ENCODE peak calls at places on chromosomes 16 and 17, in seven cellular contexts. F is cardiac fibroblast, E is GM12864, H is HAP-1, Q is mesenchymal stem cell, I is mesendoderm, D is PC-3. U is an unnamed sample.

GRCh38 chr16:69481901-69482341 is 57.5 kb downstream of the CYB5B start:
- DNase-seq in F (peak), E (no peak), H (no peak), Q (no peak), D (no peak), I (peak), U (no peak)

GRCh38 chr16:67558859-67559258 is 3.5 kb upstream of the CTCF start:
- DNase-seq in I (no peak), F (no peak), D (no peak), E (no peak), Q (no peak), H (no peak), U (no peak)

GRCh38 chr17:13792314-13792713 is 190.6 kb upstream of the HS3ST3A1 start:
- DNase-seq in I (no peak), D (no peak), Q (no peak), E (no peak), H (no peak), F (peak), U (no peak)

GRCh38 chr17:43315858-43316521 is 82.2 kb upstream of the RNU2-1 start:
- DNase-seq in H (no peak), D (no peak), I (no peak), Q (no peak), E (no peak), F (no peak), U (no peak)

GRCh38 chr17:82023447-82024241 is 539 bp downstream of the LRRC45 start:
- DNase-seq in D (no peak), I (peak), F (peak), H (no peak), Q (peak), E (no peak), U (no peak)

GRCh38 chr16:85395913-85396878 is 216.9 kb upstream of the GSE1 start:
- DNase-seq in H (peak), D (no peak), F (peak), Q (peak), E (no peak), I (no peak), U (no peak)

GRCh38 chr17:45844695-45845375 is at the start of gene SPPL2C:
- DNase-seq in F (no peak), I (no peak), E (no peak), H (no peak), D (no peak), Q (no peak), U (no peak)

GRCh38 chr17:47192549-47192948 is 3.5 kb upstream of the CDC27 start:
- DNase-seq in F (no peak), I (no peak), E (no peak), H (no peak), Q (peak), D (no peak), U (no peak)

GRCh38 chr17:74429604-74430384 is 2.1 kb upstream of the GPRC5C start:
- DNase-seq in D (peak), F (no peak), H (peak), E (no peak), I (peak), Q (peak), U (no peak)

GRCh38 chr16:10120953-10121352 is 61.3 kb downstream of the GRIN2A start:
- DNase-seq in Q (no peak), I (no peak), E (no peak), F (no peak), H (no peak), D (peak), U (no peak)

GRCh38 chr17:20189322-20189721 is 180.2 kb downstream of the SPECC1 start:
- DNase-seq in H (no peak), I (peak), E (no peak), F (peak), D (peak), Q (peak), U (no peak)

GRCh38 chr17:49157784-49158183 is 25.2 kb downstream of the B4GALNT2 start:
- DNase-seq in H (no peak), F (peak), Q (peak), I (peak), D (peak), E (no peak), U (no peak)
- H3K4me3 ChIP-seq in H (no peak), F (no peak), Q (no peak), I (no peak), D (no peak), E (no peak), U (no peak)

GRCh38 chr16:56914896-56915295 is 17.0 kb upstream of the HERPUD1 start:
- DNase-seq in H (no peak), E (no peak), Q (no peak), I (no peak), F (no peak), D (no peak), U (no peak)

GRCh38 chr16:56918467-56919012 is 13.4 kb upstream of the HERPUD1 start:
- DNase-seq in F (no peak), H (no peak), D (no peak), I (no peak), Q (no peak), E (no peak), U (no peak)

GRCh38 chr16:56919099-56919800 is 12.7 kb upstream of the HERPUD1 start:
- DNase-seq in F (no peak), E (no peak), I (no peak), H (no peak), Q (no peak), D (peak), U (no peak)

GRCh38 chr16:56915311-56916105 is 16.4 kb upstream of the HERPUD1 start:
- DNase-seq in I (no peak), D (no peak), H (no peak), E (no peak), F (peak), Q (no peak), U (no peak)

GRCh38 chr16:56916571-56917403 is 15.2 kb upstream of the HERPUD1 start:
- DNase-seq in I (no peak), E (peak), H (no peak), F (no peak), D (no peak), Q (no peak), U (no peak)
- H3K4me3 ChIP-seq in I (no peak), E (no peak), H (no peak), F (no peak), D (no peak), Q (no peak), U (no peak)

DNA sequence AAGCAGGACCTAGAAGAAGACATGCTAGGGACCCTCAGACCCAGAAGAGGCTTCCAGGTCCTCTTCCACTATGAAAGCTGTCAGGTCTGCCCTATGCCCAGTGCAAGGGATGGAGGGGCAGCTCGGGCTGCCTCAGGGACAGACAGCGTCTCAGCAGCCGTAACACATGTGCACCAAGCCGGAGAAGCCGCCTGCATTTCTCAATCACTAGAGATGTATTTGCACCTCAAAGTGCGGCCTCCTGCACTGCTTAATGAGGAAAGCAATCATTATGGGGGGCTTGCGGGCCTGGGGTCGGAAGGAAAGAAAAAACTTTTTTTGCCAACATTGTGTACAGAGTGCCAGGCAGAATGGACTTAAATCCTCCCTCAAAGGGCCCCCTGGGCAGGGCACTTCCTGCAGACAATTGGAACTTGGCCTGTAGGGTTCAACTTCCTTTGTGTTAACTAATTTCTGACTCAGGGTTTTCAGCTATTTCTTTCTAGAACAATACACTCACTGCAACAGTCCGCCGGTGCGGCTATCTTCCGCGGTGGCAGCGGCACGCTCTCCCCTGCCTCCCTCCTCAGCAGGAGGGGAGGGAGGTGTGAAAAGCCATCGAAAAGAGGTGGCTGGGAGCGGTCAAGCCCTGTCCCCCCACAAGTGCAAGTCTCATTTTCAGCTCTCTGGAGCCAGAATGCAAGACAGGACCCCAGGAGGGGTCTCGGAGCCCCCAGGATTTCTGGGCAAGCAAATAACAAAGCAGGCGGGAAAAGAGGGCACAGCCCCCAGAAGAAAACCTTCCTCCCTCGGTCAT is 101.2 kb downstream of the ZNF423 start:
- DNase-seq in F (peak), E (no peak), Q (peak), D (no peak), I (peak), H (peak), U (no peak)
- H3K4me3 ChIP-seq in F (peak), E (no peak), Q (peak), D (no peak), I (no peak), H (peak), U (peak)

DNA sequence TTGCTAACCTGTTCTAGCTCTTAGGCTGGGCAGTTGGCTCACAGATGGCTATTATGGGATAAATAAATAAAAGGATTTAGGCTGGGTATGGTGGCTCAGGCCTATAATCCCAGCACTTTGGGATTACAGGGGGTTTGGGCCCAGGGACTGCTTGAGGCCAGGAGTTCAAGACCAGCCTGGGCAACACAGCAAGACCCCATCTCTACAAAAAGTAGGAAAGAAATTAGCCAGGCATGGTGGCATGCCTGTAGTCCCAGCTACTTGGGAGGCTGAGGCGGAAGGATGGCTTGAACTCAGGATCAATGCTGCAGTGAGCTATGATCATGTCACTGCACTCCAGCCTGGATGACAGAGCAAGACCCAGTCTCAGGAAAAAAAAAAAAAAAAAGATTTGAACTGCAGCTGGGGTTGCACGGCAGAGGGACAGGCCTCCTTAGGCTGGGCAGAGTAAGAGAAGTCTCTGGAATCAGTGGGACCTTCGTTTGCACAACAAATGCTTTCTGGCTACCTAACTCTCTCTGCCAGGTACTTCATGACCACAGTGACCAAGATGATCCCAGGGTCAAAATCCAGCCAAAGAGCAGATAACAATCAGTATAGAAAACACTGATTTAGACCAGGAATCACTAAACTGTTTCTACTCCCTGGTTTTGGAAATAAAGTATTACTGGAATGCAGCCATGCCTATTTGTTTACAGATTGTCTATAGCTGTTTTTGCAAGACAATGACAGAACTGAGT is 6.8 kb downstream of the RUSF1 start:
- DNase-seq in F (no peak), E (no peak), I (no peak), H (no peak), Q (no peak), D (no peak), U (no peak)
- H3K4me3 ChIP-seq in F (no peak), E (no peak), I (no peak), H (no peak), Q (no peak), D (no peak), U (no peak)

GRCh38 chr16:14629612-14629918 is 495 bp downstream of the PARN start:
- DNase-seq in D (no peak), E (no peak), F (no peak), I (peak), H (no peak), Q (peak), U (no peak)
- H3K4me3 ChIP-seq in D (peak), E (peak), F (peak), I (peak), H (peak), Q (peak), U (peak)

DNA sequence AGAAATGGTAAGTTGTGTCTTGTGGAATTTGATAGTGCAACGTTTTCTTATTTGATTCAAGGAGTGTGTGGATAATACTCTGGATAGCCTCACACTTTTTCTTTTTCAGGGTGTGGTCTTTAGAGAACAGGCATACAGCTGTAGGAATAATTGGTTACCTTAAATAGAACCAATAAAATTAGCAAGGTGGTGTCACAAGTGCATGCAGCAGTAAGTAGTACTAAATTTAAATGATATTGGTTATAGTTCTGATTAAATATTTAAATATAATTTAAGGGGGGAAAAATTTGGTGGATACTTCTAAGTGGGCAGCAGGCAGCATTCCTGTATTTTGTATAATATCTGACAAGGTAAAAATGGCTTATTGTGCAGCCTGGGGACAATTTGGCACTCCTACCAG is 3.7 kb downstream of the HAPSTR1 start:
- DNase-seq in H (no peak), F (no peak), Q (no peak), D (no peak), I (no peak), E (no peak), U (no peak)
- H3K4me3 ChIP-seq in H (peak), F (no peak), Q (peak), D (peak), I (no peak), E (peak), U (peak)

GRCh38 chr16:58422809-58423208 is 30.5 kb downstream of the GINS3 start:
- DNase-seq in F (no peak), Q (no peak), D (no peak), H (no peak), E (no peak), I (no peak), U (no peak)
- H3K4me3 ChIP-seq in F (no peak), Q (no peak), D (no peak), H (no peak), E (no peak), I (no peak), U (no peak)

DNA sequence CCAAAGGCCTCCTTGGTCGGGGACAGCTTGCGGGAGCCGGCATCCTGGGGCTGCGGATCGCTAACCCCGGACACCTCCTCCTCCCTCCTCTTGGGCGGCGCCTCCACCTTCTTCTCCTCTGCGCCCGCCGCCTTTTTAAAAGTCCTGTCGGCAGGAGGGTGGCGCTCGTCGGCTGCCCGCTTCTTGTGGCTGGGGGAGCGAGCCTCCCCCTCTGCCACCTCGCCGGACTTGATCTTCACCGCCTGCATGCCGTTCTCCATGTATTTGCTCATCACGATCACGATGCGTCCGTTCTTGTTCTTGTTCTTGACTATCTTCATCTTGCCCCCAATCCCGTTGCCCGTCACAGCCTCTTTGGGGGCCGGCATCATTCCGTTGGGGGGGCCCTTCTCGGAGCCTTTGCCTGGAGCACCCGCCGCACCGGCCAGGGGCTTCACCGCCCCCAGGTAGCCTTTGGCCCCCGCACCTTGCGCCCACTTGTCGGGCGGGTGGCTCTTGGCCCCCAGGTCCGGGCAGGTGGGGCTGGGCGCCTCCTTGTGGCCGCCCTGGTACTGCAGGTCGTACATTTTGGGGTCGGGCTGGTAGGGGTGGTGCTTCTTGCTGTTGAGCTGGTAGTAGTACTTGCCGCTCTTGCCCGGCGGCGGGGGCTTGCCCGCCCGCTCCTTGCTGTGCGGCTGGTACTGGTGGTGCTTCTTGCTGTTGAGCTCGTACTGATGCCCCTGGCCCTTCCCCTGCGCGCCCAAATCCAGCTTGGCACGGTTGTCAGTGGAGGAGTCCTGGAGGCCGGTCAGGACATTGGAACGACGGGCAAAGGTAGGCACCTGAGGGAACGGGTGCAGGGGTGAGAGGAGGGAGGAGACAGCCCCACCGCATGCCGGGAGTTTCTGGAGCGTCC is 4.4 kb downstream of the CBX4 start:
- DNase-seq in F (no peak), D (peak), I (no peak), H (no peak), Q (no peak), E (no peak), U (no peak)
- H3K4me3 ChIP-seq in F (no peak), D (no peak), I (no peak), H (no peak), Q (no peak), E (no peak), U (no peak)

GRCh38 chr16:57971848-57972247 is 920 bp upstream of the CNGB1 start:
- DNase-seq in F (no peak), E (no peak), I (no peak), D (no peak), Q (no peak), H (no peak), U (no peak)

GRCh38 chr16:57969451-57970123 is 1.3 kb downstream of the CNGB1 start:
- DNase-seq in H (no peak), F (no peak), E (no peak), I (no peak), D (no peak), Q (no peak), U (no peak)

GRCh38 chr16:57970319-57970718 is 609 bp downstream of the CNGB1 start:
- DNase-seq in F (no peak), I (no peak), Q (no peak), H (no peak), E (no peak), D (no peak), U (no peak)

GRCh38 chr16:57972285-57972684 is 1.4 kb upstream of the CNGB1 start:
- DNase-seq in Q (no peak), D (no peak), H (no peak), F (no peak), I (no peak), E (no peak), U (no peak)

GRCh38 chr16:57970971-57971370 is at the start of gene CNGB1:
- DNase-seq in F (no peak), I (no peak), Q (no peak), D (no peak), E (no peak), H (no peak), U (no peak)
- H3K4me3 ChIP-seq in F (no peak), I (no peak), Q (no peak), D (no peak), E (no peak), H (no peak), U (no peak)

GRCh38 chr16:30379165-30379783 is 3.1 kb downstream of the SEPTIN1 start:
- DNase-seq in I (no peak), Q (no peak), E (no peak), F (no peak), D (no peak), H (no peak), U (no peak)

GRCh38 chr16:30380072-30380471 is 2.3 kb downstream of the SEPTIN1 start:
- DNase-seq in H (no peak), E (no peak), I (no peak), D (no peak), Q (no peak), F (no peak), U (no peak)

GRCh38 chr16:30377812-30378235 is 3.2 kb downstream of the MYL11 start:
- DNase-seq in I (peak), E (peak), Q (peak), H (peak), F (peak), D (peak), U (peak)

GRCh38 chr16:30377050-30377811 is 2.6 kb downstream of the MYL11 start:
- DNase-seq in I (peak), D (no peak), Q (no peak), H (no peak), F (no peak), E (no peak), U (no peak)

DNA sequence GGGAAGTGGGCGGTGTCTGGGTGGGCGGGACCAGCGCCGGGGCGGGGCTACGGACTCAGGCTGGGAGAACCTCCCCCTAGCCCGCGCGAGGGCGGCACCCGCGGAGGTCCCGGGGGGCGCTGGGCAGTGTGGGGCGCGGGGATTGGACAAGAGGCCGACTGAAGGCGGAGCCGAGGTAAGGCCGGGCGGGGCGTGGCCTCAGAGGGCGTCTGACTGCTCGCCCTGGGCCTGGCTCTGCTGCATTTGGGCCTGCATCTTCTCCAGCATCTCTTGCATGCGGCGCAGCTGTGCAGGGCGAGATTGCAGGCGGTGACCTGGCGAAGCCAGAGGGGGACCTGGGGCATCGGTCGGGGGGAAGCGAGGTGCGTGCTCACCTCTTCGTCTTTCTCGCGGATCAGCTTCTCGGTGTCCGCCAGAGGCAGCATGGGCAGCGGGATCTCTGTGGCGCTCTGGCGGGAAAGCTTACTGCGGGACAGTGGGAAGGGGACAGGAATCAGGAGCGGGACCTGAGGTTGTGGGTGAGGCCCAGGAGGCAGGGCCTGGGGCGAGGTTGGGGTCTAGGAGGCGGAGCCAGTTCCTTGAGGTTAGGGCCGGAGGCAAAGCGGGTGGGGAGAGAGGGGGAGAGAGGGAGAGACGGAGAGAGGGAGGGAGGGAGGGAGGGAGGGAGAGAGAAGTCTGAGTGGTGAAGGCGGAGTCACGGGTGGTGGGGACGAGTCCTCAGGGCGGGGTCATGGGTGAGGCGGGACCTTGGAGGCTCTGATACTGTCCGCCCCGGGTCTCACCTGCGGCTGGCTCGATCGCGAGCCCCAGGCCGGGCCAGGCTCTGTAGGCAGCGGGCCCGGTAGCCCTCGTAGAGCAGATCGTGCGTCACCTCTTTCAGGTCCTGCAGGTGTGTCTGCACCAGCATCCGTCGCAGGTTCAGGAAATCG is 3.9 kb downstream of the SEPTIN1 start:
- DNase-seq in F (peak), D (peak), E (peak), Q (peak), I (peak), H (peak), U (peak)
- H3K4me3 ChIP-seq in F (peak), D (peak), E (peak), Q (peak), I (peak), H (peak), U (peak)